ENCODE peak calls at places on chromosomes 5 and 9, in six cellular contexts. J is Peyer's patch, H is OCI-LY7, Y is epithelial cell of esophagus, L is lower leg skin, S is Caco-2. Z is an unnamed sample.
A peak's percentile ranks its signal among the peaks of the same experiment; 100 is the strongest.

GRCh38 chr9:131330814-131331600 is 41.5 kb downstream of the PLPP7 start:
- DNase-seq in S (peak; percentile 71), Y (no peak), H (no peak), J (no peak), L (no peak), Z (no peak)

GRCh38 chr9:130309689-130310455 is 44.3 kb downstream of the HMCN2 start:
- DNase-seq in J (no peak), L (no peak), Y (no peak), S (no peak), H (no peak), Z (no peak)

GRCh38 chr5:27855491-27855890 is 817.1 kb upstream of the CDH9 start:
- DNase-seq in J (no peak), Y (no peak), S (no peak), H (no peak), L (no peak), Z (no peak)

GRCh38 chr9:89359636-89360315 is 41.5 kb downstream of the SECISBP2 start:
- DNase-seq in S (no peak), J (no peak), L (peak; percentile 74), H (no peak), Y (no peak), Z (peak; percentile 65)

GRCh38 chr9:134553061-134553891 is 88.3 kb upstream of the COL5A1 start:
- DNase-seq in H (no peak), Y (no peak), J (no peak), L (no peak), S (peak; percentile 17), Z (no peak)

GRCh38 chr5:137072376-137073174 is 426.6 kb downstream of the SPOCK1 start:
- DNase-seq in J (no peak), L (peak; percentile 64), Y (peak; percentile 29), H (peak; percentile 87), S (no peak), Z (peak; percentile 62)

GRCh38 chr5:56498759-56499395 is 265.7 kb upstream of the ANKRD55 start:
- DNase-seq in S (no peak), Y (no peak), J (no peak), L (no peak), H (no peak), Z (no peak)

GRCh38 chr9:125750656-125751035 is 3.5 kb downstream of the PBX3 start:
- DNase-seq in L (no peak), S (no peak), Y (peak; percentile 13), J (no peak), H (no peak), Z (no peak)

GRCh38 chr5:130102375-130102774 is 198.1 kb downstream of the CHSY3 start:
- DNase-seq in H (no peak), Y (no peak), S (no peak), J (no peak), L (no peak), Z (no peak)

GRCh38 chr9:131641618-131642495 is 96.5 kb downstream of the PRRT1B start:
- DNase-seq in J (no peak), L (no peak), H (no peak), Y (no peak), S (no peak), Z (no peak)

GRCh38 chr9:113973963-113974413 is 97.9 kb downstream of the ZNF618 start:
- DNase-seq in L (no peak), S (no peak), Y (no peak), J (no peak), H (no peak), Z (no peak)

GRCh38 chr5:322942-323879 is 1.7 kb downstream of the AHRR start:
- DNase-seq in S (no peak), Y (peak; percentile 27), L (peak; percentile 85), J (no peak), H (no peak), Z (no peak)

GRCh38 chr9:99359336-99359735 is 137.3 kb downstream of the SEC61B start:
- DNase-seq in H (no peak), S (no peak), L (no peak), J (no peak), Y (no peak), Z (no peak)

GRCh38 chr5:8897316-8897715 is 648.6 kb downstream of the SEMA5A start:
- DNase-seq in H (no peak), Y (no peak), L (no peak), J (no peak), S (no peak), Z (no peak)

GRCh38 chr5:76175051-76175666 is 92.0 kb downstream of the SV2C start:
- DNase-seq in J (peak; percentile 34), S (peak; percentile 47), Y (peak; percentile 65), L (no peak), H (peak; percentile 68), Z (peak; percentile 37)

GRCh38 chr5:156096259-156096658 is 230.7 kb upstream of the SGCD start:
- DNase-seq in L (no peak), H (no peak), J (no peak), S (no peak), Y (no peak), Z (peak; percentile 51)

GRCh38 chr5:179763215-179763945 is 30.4 kb upstream of the LTC4S start:
- DNase-seq in J (peak; percentile 66), S (peak; percentile 82), Y (peak; percentile 83), H (peak; percentile 69), L (peak; percentile 88), Z (peak; percentile 84)

GRCh38 chr9:130036099-130036498 is 6.9 kb downstream of the FNBP1 start:
- DNase-seq in H (no peak), J (no peak), S (no peak), L (no peak), Y (peak; percentile 69), Z (peak; percentile 59)

GRCh38 chr9:131438190-131438589 is 44.3 kb downstream of the PRRC2B start:
- DNase-seq in S (no peak), Y (no peak), L (no peak), H (no peak), J (no peak), Z (no peak)

GRCh38 chr9:109403766-109404320 is 83.0 kb upstream of the EPB41L4B start:
- DNase-seq in H (no peak), L (no peak), S (no peak), J (no peak), Y (no peak), Z (peak; percentile 18)

GRCh38 chr9:97534185-97534584 is 32.7 kb downstream of the TMOD1 start:
- DNase-seq in S (no peak), L (peak; percentile 26), Y (no peak), H (no peak), J (no peak), Z (no peak)

GRCh38 chr9:130128782-130129424 is 43.3 kb upstream of the NCS1 start:
- DNase-seq in Y (peak; percentile 64), S (no peak), H (no peak), L (peak; percentile 88), J (peak; percentile 77), Z (peak; percentile 93)

GRCh38 chr5:169550227-169550626 is 33.3 kb upstream of the SPDL1 start:
- DNase-seq in J (no peak), H (no peak), L (no peak), Y (no peak), S (no peak), Z (no peak)

DNA sequence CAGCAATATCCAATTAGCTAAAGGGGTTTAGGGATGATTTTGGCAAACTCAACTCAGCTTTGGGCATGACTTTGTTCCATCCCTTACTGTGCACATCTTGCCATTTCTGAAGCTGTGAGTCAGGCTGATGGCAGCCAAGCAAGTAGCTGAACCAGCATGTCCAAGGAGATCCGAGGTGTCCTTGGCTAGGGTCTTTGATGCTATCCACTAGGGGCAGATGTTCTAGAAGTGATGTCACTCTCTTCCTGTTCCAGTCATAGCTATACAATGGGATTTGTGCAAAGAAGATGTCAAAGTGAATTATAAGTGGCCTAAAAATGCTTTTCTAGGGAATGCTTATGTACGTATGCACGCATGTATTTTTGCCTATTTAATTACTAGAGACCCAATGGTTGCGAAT is 160.8 kb upstream of the PAPPA start:
- DNase-seq in J (no peak), S (no peak), H (no peak), L (no peak), Y (peak; percentile 55), Z (peak; percentile 79)
- TF ChIP-seq CTCF in J (no peak), S (no peak), H (peak; percentile 14), L (no peak), Y (peak; percentile 11), Z (peak; percentile 20)

GRCh38 chr9:91948061-91948422 is 2.0 kb downstream of the ROR2 start:
- DNase-seq in H (no peak), L (no peak), Y (no peak), J (no peak), S (no peak), Z (peak; percentile 69)

GRCh38 chr9:91944711-91945110 is 5.3 kb downstream of the ROR2 start:
- DNase-seq in H (no peak), L (no peak), S (no peak), Y (no peak), J (no peak), Z (no peak)

GRCh38 chr9:91946825-91947224 is 3.2 kb downstream of the ROR2 start:
- DNase-seq in J (no peak), H (no peak), Y (no peak), L (no peak), S (no peak), Z (peak; percentile 39)

GRCh38 chr9:91945277-91946074 is 4.6 kb downstream of the ROR2 start:
- DNase-seq in J (no peak), S (no peak), L (no peak), H (no peak), Y (no peak), Z (peak; percentile 77)

DNA sequence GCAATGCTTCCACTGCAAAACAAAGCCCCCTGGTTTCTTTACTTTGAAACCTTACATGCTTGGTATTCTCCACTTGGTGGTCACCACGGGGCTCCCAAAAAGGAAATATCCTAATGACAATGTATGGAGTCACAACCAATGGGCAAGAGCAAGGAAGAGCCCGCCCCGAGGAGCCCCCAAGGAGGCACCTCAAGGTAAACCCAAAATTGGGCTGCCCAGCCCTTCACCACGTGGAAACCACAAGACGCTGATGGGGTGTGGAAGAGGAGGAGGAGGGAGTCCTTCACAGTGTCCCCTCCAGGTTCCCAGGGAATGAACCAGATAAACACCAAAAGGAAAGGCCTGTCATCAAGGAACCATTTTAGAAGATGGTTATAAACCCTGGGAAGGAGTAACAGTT is 3.8 kb downstream of the ROR2 start:
- DNase-seq in Y (no peak), J (no peak), S (no peak), H (no peak), L (no peak), Z (no peak)
- H3K4me3 ChIP-seq in Y (no peak overlapping the region), J (no peak overlapping the region), S (no peak overlapping the region), H (no peak overlapping the region), L (no peak overlapping the region), Z (no peak overlapping the region)

GRCh38 chr5:119070578-119070827 is 384 bp upstream of the DMXL1 start:
- DNase-seq in J (peak; percentile 91), S (no peak), L (peak; percentile 96), H (no peak), Y (no peak), Z (no peak)
- TF ChIP-seq CTCF in J (no peak), S (no peak), L (no peak), H (peak; percentile 25), Y (no peak), Z (no peak)

GRCh38 chr5:131225282-131225974 is 38.4 kb upstream of the CDC42SE2 start:
- DNase-seq in S (no peak), Y (no peak), L (no peak), H (no peak), J (no peak), Z (no peak)

GRCh38 chr5:131228646-131229045 is 35.2 kb upstream of the CDC42SE2 start:
- DNase-seq in S (no peak), J (no peak), Y (no peak), H (no peak), L (no peak), Z (no peak)

GRCh38 chr5:131226899-131227298 is 37.0 kb upstream of the CDC42SE2 start:
- DNase-seq in Y (no peak), L (no peak), H (no peak), S (no peak), J (no peak), Z (no peak)

GRCh38 chr5:131229623-131230022 is 34.2 kb upstream of the CDC42SE2 start:
- DNase-seq in Y (no peak), S (no peak), L (no peak), J (no peak), H (no peak), Z (no peak)

GRCh38 chr5:131230406-131230805 is 33.4 kb upstream of the CDC42SE2 start:
- DNase-seq in S (no peak), H (no peak), Y (no peak), J (no peak), L (no peak), Z (no peak)
- H3K4me3 ChIP-seq in S (no peak overlapping the region), H (no peak overlapping the region), Y (no peak overlapping the region), J (no peak overlapping the region), L (no peak overlapping the region), Z (no peak overlapping the region)

Z was measured in fibroblast of mammary gland.